ENCODE peak calls at places on chromosomes 5 and 9, in four cellular contexts. B is cardiac muscle cell; W is HFF-Myc; L is CD8-positive, alpha-beta T cell. F is an unnamed sample.

GRCh38 chr9:85401998-85402397 is 339.8 kb downstream of the AGTPBP1 start:
- DNase-seq in L (no peak), B (no peak), W (no peak), F (no peak)

GRCh38 chr9:124598048-124598447 is 90.8 kb upstream of the NR5A1 start:
- DNase-seq in W (no peak), L (no peak), B (no peak), F (no peak)

GRCh38 chr5:126403871-126404270 is 19.3 kb upstream of the GRAMD2B start:
- DNase-seq in L (no peak), W (no peak), B (no peak), F (no peak)

GRCh38 chr5:80399553-80400239 is 8.2 kb upstream of the ZFYVE16 start:
- DNase-seq in B (no peak), L (no peak), W (no peak), F (no peak)

GRCh38 chr5:172931001-172931536 is 28.2 kb upstream of the RPL26L1 start:
- DNase-seq in L (no peak), W (no peak), B (no peak), F (no peak)

GRCh38 chr9:116499986-116500871 is 186.9 kb upstream of the TRIM32 start:
- DNase-seq in B (no peak), L (no peak), W (no peak), F (no peak)

GRCh38 chr5:180090769-180091546 is 19.4 kb upstream of the RNF130 start:
- DNase-seq in B (peak; percentile 52), W (no peak), L (no peak), F (no peak)

GRCh38 chr5:5313081-5313736 is 109.3 kb upstream of the ICE1 start:
- DNase-seq in W (no peak), L (no peak), B (no peak), F (no peak)

GRCh38 chr5:126635585-126635984 is 34.8 kb downstream of the PHAX start:
- DNase-seq in L (no peak), B (no peak), W (no peak), F (no peak)

GRCh38 chr5:74442466-74442865 is 198.1 kb downstream of the ENC1 start:
- DNase-seq in B (no peak), W (no peak), L (no peak), F (no peak)

GRCh38 chr5:124661317-124662141 is 84.9 kb downstream of the ZNF608 start:
- DNase-seq in L (no peak), B (peak; percentile 82), W (no peak), F (no peak)

GRCh38 chr5:73747696-73748380 is 121.8 kb downstream of the ARHGEF28 start:
- DNase-seq in W (no peak), L (no peak), B (no peak), F (no peak)

GRCh38 chr5:38382898-38383297 is 124.5 kb downstream of the EGFLAM start:
- DNase-seq in L (peak; percentile 18), W (peak; percentile 69), B (peak; percentile 88), F (no peak)

GRCh38 chr5:181194489-181195248 is 10.3 kb downstream of the TRIM7 start:
- DNase-seq in B (peak; percentile 84), L (no peak), W (no peak), F (no peak)

GRCh38 chr5:132674671-132675506 is 1.1 kb downstream of the IL4 start:
- DNase-seq in B (no peak), W (peak; percentile 80), L (no peak), F (no peak)

GRCh38 chr9:297104-297794 is 82.6 kb downstream of the DOCK8 start:
- DNase-seq in W (no peak), B (no peak), L (no peak), F (peak; percentile 42)

GRCh38 chr9:8860925-8861324 is 1061.3 kb upstream of the DMAC1 start:
- DNase-seq in B (no peak), L (no peak), W (peak; percentile 2), F (no peak)

GRCh38 chr5:151298063-151298462 is 5.5 kb downstream of the SLC36A3 start:
- DNase-seq in L (no peak), B (peak; percentile 47), W (no peak), F (no peak)
- TF ChIP-seq CTCF in L (no peak), B (peak; percentile 69), W (peak; percentile 36), F (no peak)

GRCh38 chr5:23330726-23331125 is 176.7 kb upstream of the PRDM9 start:
- DNase-seq in B (no peak), L (no peak), W (no peak), F (no peak)

GRCh38 chr5:23332650-23333251 is 174.7 kb upstream of the PRDM9 start:
- DNase-seq in L (no peak), B (peak; percentile 21), W (no peak), F (no peak)
- TF ChIP-seq CTCF in L (no peak), B (peak; percentile 44), W (no peak), F (no peak)

GRCh38 chr9:99183616-99184015 is 38.1 kb downstream of the ALG2 start:
- DNase-seq in W (no peak), B (no peak), L (no peak), F (no peak)

GRCh38 chr9:99185904-99186303 is 35.8 kb downstream of the ALG2 start:
- DNase-seq in W (no peak), L (no peak), B (no peak), F (no peak)

GRCh38 chr9:99184073-99184426 is 37.7 kb downstream of the ALG2 start:
- DNase-seq in L (no peak), W (no peak), B (no peak), F (no peak)

GRCh38 chr9:99185328-99185632 is 36.5 kb downstream of the ALG2 start:
- DNase-seq in W (no peak), L (no peak), B (no peak), F (no peak)

GRCh38 chr9:99184427-99185327 is 37.1 kb downstream of the ALG2 start:
- DNase-seq in W (peak; percentile 72), L (peak; percentile 59), B (peak; percentile 92), F (peak; percentile 76)
- TF ChIP-seq CTCF in W (peak; percentile 96), L (peak; percentile 89), B (peak; percentile 98), F (peak; percentile 81)

DNA sequence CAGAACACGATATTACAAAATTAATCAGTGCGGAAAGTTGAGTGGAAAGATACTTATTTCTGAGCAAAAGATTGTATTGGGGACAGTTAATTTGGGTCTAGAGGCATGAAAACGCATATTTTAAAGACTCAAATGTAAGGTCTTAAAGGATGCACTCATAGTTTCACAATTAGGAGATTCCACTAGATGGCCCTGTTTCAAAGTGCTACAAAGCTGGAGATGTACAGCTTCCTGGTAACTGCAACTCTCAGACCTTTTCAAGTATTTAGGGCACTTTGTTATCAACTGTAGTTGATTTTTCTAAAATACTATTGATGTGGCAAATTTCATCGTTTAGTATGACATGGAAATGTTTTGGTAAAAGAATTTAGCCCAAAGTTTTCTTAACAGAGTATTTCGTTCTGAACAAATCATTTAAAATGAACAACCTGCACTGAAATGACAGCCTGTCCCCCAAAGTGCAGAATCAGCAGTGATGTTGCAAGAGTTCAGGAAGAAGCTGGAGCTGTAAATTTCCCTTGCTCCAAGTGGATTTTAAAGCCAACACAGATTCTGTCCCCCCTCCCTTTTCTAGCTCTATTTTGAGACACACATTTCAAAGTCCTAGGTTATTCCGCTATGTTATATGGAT is 16.2 kb upstream of the NDUFB6 start:
- DNase-seq in W (peak; percentile 9), B (peak; percentile 46), L (no peak), F (no peak)
- TF ChIP-seq CTCF in W (peak; percentile 40), B (peak; percentile 57), L (no peak), F (no peak)

GRCh38 chr9:135728436-135729110 is 26.6 kb downstream of the KCNT1 start:
- DNase-seq in W (no peak), B (no peak), L (no peak), F (no peak)

GRCh38 chr9:135724186-135724797 is 22.3 kb downstream of the KCNT1 start:
- DNase-seq in W (no peak), L (no peak), B (no peak), F (no peak)

GRCh38 chr9:135729480-135729879 is 27.5 kb downstream of the KCNT1 start:
- DNase-seq in B (no peak), L (no peak), W (no peak), F (no peak)

GRCh38 chr9:135727257-135727875 is 25.4 kb downstream of the KCNT1 start:
- DNase-seq in W (no peak), L (no peak), B (no peak), F (no peak)

GRCh38 chr9:135726138-135726853 is 24.3 kb downstream of the KCNT1 start:
- DNase-seq in B (no peak), L (no peak), W (no peak), F (no peak)
- TF ChIP-seq CTCF in B (peak; percentile 9), L (no peak), W (peak; percentile 18), F (no peak)

GRCh38 chr9:91755761-91756638 is 194.0 kb downstream of the ROR2 start:
- DNase-seq in L (no peak), W (no peak), B (no peak), F (no peak)

GRCh38 chr9:91760906-91761305 is 189.1 kb downstream of the ROR2 start:
- DNase-seq in L (no peak), W (no peak), B (no peak), F (no peak)

GRCh38 chr9:91761362-91761761 is 188.7 kb downstream of the ROR2 start:
- DNase-seq in B (no peak), W (no peak), L (no peak), F (no peak)

GRCh38 chr9:91757802-91758201 is 192.2 kb downstream of the ROR2 start:
- DNase-seq in W (peak; percentile 51), B (no peak), L (no peak), F (no peak)

DNA sequence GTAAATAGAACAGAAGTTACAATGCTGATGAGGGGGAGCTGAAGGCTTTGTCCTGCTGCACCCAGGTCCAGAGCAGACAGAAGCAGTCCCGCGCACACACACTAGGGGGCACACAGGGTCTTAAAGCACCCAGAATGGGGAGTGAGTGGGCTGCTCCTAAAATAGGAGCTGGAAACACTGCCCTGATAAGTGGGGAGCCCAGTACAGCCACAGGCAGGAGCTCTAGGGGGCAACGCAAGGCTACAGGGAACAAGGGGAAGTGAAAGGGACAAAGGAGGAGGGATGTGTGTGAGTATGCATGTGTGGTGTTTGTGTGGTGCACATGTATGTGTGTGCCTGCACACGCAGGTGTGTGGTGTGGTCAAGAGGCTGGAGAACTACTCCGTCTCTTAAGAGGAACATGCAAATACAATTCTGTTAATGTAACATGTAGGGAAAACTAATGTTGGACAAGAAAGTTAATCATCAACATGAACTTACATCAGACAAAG is 191.5 kb downstream of the ROR2 start:
- DNase-seq in L (no peak), W (peak; percentile 70), B (peak; percentile 87), F (no peak)
- TF ChIP-seq CTCF in L (no peak), W (peak; percentile 92), B (peak; percentile 87), F (no peak)

GRCh38 chr5:88692979-88693932 is 189.7 kb downstream of the MEF2C start:
- DNase-seq in B (no peak), L (no peak), W (no peak), F (no peak)
- TF ChIP-seq CTCF in B (no peak), L (no peak), W (no peak), F (no peak)

DNA sequence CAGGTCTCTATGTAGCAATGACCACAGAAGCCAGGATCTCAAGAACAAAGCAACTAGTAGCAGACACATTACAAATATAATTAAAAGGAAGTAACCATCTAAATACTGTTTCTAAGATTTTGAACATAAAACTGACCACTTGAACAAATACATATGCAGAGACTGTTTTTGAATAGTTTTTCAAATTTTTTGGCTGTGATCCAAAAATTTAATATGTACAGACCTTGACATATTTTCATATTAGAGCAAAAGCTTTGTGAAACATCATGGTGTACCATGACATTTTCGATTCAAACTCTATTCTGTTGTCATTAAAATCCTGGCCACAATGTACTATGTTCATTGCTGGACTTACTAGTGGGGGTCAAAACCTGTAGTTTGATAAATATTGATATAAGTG is 126.5 kb downstream of the NUDT12 start:
- DNase-seq in L (no peak), B (no peak), W (no peak), F (no peak)
- TF ChIP-seq CTCF in L (no peak), B (no peak), W (no peak), F (no peak)

GRCh38 chr5:3026651-3027050 is 275.2 kb upstream of the IRX2 start:
- DNase-seq in L (no peak), W (no peak), B (no peak), F (no peak)
- TF ChIP-seq CTCF in L (no peak), W (no peak), B (no peak), F (no peak)